ENCODE peak calls at places on chromosomes 6 and 20, in four cellular contexts. X, G, L and I are unnamed samples.

GRCh38 chr6:161575508-161576254 is 301.8 kb upstream of the AGPAT4 start:
- DNase-seq in X (no peak), G (no peak), L (no peak), I (no peak)

GRCh38 chr20:5821627-5822215 is 71.5 kb downstream of the SHLD1 start:
- DNase-seq in X (no peak), G (no peak), L (no peak), I (no peak)

GRCh38 chr6:73779943-73780342 is 83.9 kb downstream of the CD109 start:
- DNase-seq in X (no peak), G (no peak), L (no peak), I (no peak)

GRCh38 chr20:37223053-37223452 is 38.6 kb downstream of the GHRH start:
- DNase-seq in X (peak; percentile 74), G (peak; percentile 92), L (no peak), I (peak; percentile 91)

GRCh38 chr20:17833036-17833674 is 133.4 kb downstream of the BANF2 start:
- DNase-seq in X (no peak), G (peak; percentile 74), L (no peak), I (peak; percentile 70)

GRCh38 chr20:53943522-53944291 is 126.7 kb downstream of the BCAS1 start:
- DNase-seq in X (no peak), G (peak; percentile 67), L (peak; percentile 17), I (peak; percentile 61)

GRCh38 chr6:35049346-35049745 is 91.8 kb downstream of the TCP11 start:
- DNase-seq in X (no peak), G (no peak), L (no peak), I (no peak)

GRCh38 chr6:125104425-125104824 is 49.1 kb upstream of the TPD52L1 start:
- DNase-seq in X (no peak), G (peak; percentile 49), L (no peak), I (peak; percentile 55)

GRCh38 chr20:20318318-20319161 is 49.4 kb upstream of the INSM1 start:
- DNase-seq in X (peak; percentile 82), G (no peak), L (no peak), I (peak; percentile 3)

GRCh38 chr6:127118505-127119360 is at the start of gene RSPO3:
- DNase-seq in X (no peak), G (peak; percentile 39), L (peak; percentile 28), I (peak; percentile 41)

GRCh38 chr6:70668499-70668812 is 773 bp downstream of the SMAP1 start:
- DNase-seq in X (no peak), G (peak; percentile 29), L (peak; percentile 39), I (no peak)

GRCh38 chr6:108295676-108296075 is 822 bp downstream of the AFG1L start:
- DNase-seq in X (no peak), G (no peak), L (no peak), I (no peak)

GRCh38 chr6:145540741-145541140 is 194.6 kb downstream of the EPM2A start:
- DNase-seq in X (no peak), G (no peak), L (no peak), I (no peak)

GRCh38 chr6:38725414-38726183 is 10.5 kb downstream of the DNAH8 start:
- DNase-seq in X (no peak), G (no peak), L (no peak), I (peak; percentile 26)

GRCh38 chr20:48721324-48722001 is 106.3 kb downstream of the PREX1 start:
- DNase-seq in X (no peak), G (no peak), L (no peak), I (no peak)

GRCh38 chr6:170073846-170074245 is 217.0 kb downstream of the DLL1 start:
- DNase-seq in X (no peak), G (no peak), L (no peak), I (no peak)

GRCh38 chr20:2637246-2637645 is 15.2 kb upstream of the NOP56 start:
- DNase-seq in X (no peak), G (no peak), L (no peak), I (no peak)

GRCh38 chr6:3390698-3391097 is 66.2 kb downstream of the SLC22A23 start:
- DNase-seq in X (no peak), G (peak; percentile 88), L (peak; percentile 82), I (no peak)

GRCh38 chr20:33667245-33668086 is 723 bp downstream of the ACTL10 start:
- DNase-seq in X (peak; percentile 55), G (peak; percentile 79), L (peak; percentile 88), I (peak; percentile 69)

GRCh38 chr6:149863596-149863845 is 638 bp downstream of the LRP11 start:
- DNase-seq in X (no peak), G (no peak), L (no peak), I (no peak)

GRCh38 chr6:169961772-169962561 is 210.5 kb downstream of the ERMARD start:
- DNase-seq in X (no peak), G (no peak), L (no peak), I (no peak)

GRCh38 chr20:24253321-24253720 is 216.1 kb upstream of the SYNDIG1 start:
- DNase-seq in X (no peak), G (no peak), L (no peak), I (no peak)
- TF ChIP-seq CTCF in X (no peak), G (no peak), L (no peak), I (no peak)

DNA sequence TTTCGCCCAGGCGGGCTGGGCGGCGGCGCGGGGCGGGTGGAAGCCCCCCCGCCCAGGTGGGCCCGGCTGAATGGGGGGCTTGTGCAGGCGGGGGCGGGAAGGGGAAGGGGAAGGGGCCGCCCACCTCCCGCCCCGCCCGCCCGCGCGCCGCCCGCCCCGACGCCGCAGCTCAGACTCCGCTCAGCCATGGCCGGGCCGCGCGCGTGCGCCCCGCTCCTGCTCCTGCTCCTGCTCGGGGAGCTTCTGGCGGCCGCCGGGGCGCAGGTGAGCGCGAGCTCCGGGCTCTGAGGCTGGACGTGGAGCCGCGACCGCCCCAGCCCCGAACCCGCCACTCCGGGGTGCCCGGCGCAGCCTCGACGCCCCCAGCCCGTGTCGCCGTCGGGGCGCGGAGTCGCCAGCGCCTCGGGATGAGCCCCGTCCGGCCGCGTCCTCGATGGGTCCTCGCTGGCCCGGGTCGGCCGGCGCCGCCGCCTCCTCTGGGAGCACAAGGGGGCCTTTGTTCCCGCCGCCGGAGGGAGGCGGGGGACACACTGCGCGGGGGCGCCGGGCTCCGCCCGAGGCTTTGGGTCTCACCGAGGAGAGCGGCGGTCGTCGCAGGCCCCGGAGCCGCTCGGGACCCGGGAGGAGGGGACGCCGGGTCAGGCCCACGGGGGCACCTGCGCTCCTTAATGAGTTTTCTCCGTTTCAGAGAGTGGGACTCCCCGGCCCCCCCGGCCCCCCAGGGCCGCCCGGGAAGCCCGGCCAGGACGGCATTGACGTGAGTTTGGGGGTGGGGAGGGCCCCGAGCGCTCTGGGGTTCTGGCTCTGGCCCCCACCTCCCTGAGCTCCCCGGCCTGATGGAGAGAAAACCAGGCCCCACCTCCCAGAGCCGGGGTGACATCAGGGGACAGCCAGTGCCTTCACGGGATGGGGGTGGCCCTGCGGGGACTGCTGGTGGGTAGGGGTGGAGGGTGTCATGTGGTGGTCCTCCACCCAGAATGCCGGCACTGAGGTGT is at the start of gene COL9A3:
- DNase-seq in X (no peak), G (no peak), L (no peak), I (no peak)
- H3K4me3 ChIP-seq in X (no peak within 1 kb of the TSS), G (peak within 1 kb of the TSS; percentile 27), L (no peak within 1 kb of the TSS), I (peak within 1 kb of the TSS; percentile 45)

GRCh38 chr6:89278956-89279355 is 36.1 kb downstream of the GABRR2 start:
- DNase-seq in X (no peak), G (no peak), L (no peak), I (no peak)

GRCh38 chr6:89284963-89285735 is 29.9 kb downstream of the GABRR2 start:
- DNase-seq in X (no peak), G (no peak), L (no peak), I (no peak)

GRCh38 chr6:89282749-89283148 is 32.4 kb downstream of the GABRR2 start:
- DNase-seq in X (no peak), G (no peak), L (no peak), I (no peak)

GRCh38 chr6:89284081-89284480 is 31.0 kb downstream of the GABRR2 start:
- DNase-seq in X (no peak), G (no peak), L (no peak), I (no peak)

DNA sequence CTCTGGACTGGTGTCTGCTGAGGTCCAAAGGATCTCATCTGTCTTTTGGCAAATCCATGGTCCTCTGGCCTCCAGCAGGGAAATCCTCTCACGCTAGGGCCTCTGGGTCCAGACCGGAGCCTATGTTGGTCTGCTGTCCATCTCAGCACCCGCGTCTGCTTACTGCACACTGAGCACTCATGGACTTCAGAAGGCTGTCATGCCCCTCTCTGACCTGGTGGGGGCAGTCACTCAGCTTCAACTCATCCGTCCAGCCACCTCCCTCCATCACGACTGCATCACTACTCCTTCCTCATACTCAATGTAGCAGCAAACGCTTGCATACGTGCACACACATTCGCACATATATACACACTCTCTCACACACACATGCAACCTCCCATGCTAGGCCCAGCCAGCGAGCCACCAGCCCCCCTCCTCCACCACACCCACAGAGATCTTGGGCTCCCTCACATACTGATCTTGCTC is 33.3 kb downstream of the GABRR2 start:
- DNase-seq in X (peak; percentile 70), G (peak; percentile 55), L (peak; percentile 14), I (peak; percentile 52)
- TF ChIP-seq CTCF in X (peak; percentile 92), G (peak; percentile 50), L (peak; percentile 58), I (peak; percentile 71)

GRCh38 chr6:39933669-39934059 is 598 bp downstream of the MOCS1 start:
- DNase-seq in X (no peak), G (no peak), L (no peak), I (no peak)

GRCh38 chr6:39932386-39932785 is 1.9 kb downstream of the MOCS1 start:
- DNase-seq in X (no peak), G (no peak), L (no peak), I (no peak)

GRCh38 chr6:39929733-39930461 is 4.4 kb downstream of the MOCS1 start:
- DNase-seq in X (no peak), G (peak; percentile 14), L (no peak), I (peak; percentile 24)

GRCh38 chr6:39930540-39930939 is 3.7 kb downstream of the MOCS1 start:
- DNase-seq in X (no peak), G (no peak), L (no peak), I (no peak)

GRCh38 chr6:39931607-39932006 is 2.7 kb downstream of the MOCS1 start:
- DNase-seq in X (no peak), G (no peak), L (no peak), I (no peak)
- H3K4me3 ChIP-seq in X (no peak overlapping the region), G (no peak overlapping the region), L (no peak overlapping the region), I (no peak overlapping the region)

DNA sequence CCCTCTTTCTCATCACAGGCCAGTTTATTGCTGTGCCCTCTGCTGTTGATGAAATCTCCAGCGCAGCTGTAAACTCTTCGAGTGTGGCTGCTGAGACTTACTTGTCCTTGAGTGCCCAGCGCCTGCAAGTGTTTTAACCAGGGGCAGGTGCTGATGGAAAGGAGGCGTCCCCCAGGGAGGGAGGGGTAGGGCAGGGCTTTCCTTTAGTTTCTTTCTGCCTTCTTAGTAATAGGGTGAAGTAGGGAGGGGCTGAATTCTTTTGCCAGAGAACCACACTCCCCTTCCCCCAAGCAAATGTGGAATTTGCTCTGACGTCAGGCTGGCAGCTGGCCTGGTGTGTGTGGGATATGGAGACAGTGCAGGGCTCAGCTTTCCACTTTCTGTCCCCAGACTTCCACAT is 61.2 kb downstream of the IGF2R start:
- DNase-seq in X (no peak), G (peak; percentile 96), L (peak; percentile 1), I (peak; percentile 97)
- TF ChIP-seq CTCF in X (no peak), G (no peak), L (no peak), I (no peak)